ENCODE peak calls at places on chromosomes 12 and 14, in four cellular contexts. Y is HepG2, W is GM12878, I is K562. F is an unnamed sample.

GRCh38 chr12:12715459-12716150 is 1.6 kb upstream of the CDKN1B start:
- DNase-seq in I (no peak), W (no peak), Y (no peak), F (peak; percentile 12)

GRCh38 chr12:132386926-132387497 is 57.6 kb upstream of the GALNT9 start:
- DNase-seq in I (no peak), W (no peak), Y (no peak), F (no peak)

GRCh38 chr12:112450725-112451124 is 32.0 kb downstream of the PTPN11 start:
- DNase-seq in Y (no peak), W (no peak), I (no peak), F (no peak)

GRCh38 chr14:101024686-101025085 is 121.2 kb upstream of the RTL1 start:
- DNase-seq in Y (no peak), W (no peak), I (no peak), F (no peak)

GRCh38 chr12:107042801-107043200 is 50.5 kb downstream of the CRY1 start:
- DNase-seq in W (no peak), Y (no peak), I (no peak), F (no peak)

GRCh38 chr14:75783184-75783583 is 122.1 kb downstream of the TTLL5 start:
- DNase-seq in Y (no peak), I (no peak), W (no peak), F (no peak)

GRCh38 chr12:118922405-118922804 is 58.9 kb upstream of the SRRM4 start:
- DNase-seq in Y (no peak), I (no peak), W (no peak), F (no peak)

GRCh38 chr12:52203126-52203921 is 11.5 kb upstream of the KRT80 start:
- DNase-seq in Y (peak; percentile 63), I (no peak), W (no peak), F (peak; percentile 96)

GRCh38 chr12:69000069-69000468 is 67.1 kb upstream of the CPM start:
- DNase-seq in I (no peak), W (no peak), Y (no peak), F (no peak)

GRCh38 chr12:48586361-48586760 is 16.5 kb upstream of the LALBA start:
- DNase-seq in Y (no peak), W (no peak), I (no peak), F (no peak)

GRCh38 chr14:69580009-69580577 is 5.4 kb upstream of the CCDC177 start:
- DNase-seq in W (no peak), Y (peak; percentile 95), I (peak; percentile 61), F (peak; percentile 71)

GRCh38 chr12:72747460-72747859 is 475.3 kb downstream of the TRHDE start:
- DNase-seq in Y (no peak), W (no peak), I (no peak), F (no peak)

GRCh38 chr14:73180385-73180805 is 44.1 kb downstream of the PSEN1 start:
- DNase-seq in I (no peak), Y (peak; percentile 27), W (no peak), F (peak; percentile 42)

GRCh38 chr12:31118831-31119530 is 45.3 kb downstream of the DDX11 start:
- DNase-seq in Y (no peak), I (peak; percentile 61), W (no peak), F (peak; percentile 49)

GRCh38 chr12:38316391-38317129 is at the start of gene ALG10B:
- DNase-seq in I (peak; percentile 77), Y (peak; percentile 92), W (peak; percentile 84), F (peak; percentile 98)

GRCh38 chr12:24778486-24779304 is 170.2 kb downstream of the BCAT1 start:
- DNase-seq in I (peak; percentile 49), Y (peak; percentile 58), W (peak; percentile 8), F (peak; percentile 5)

GRCh38 chr12:121793501-121793835 is at the start of gene RHOF:
- DNase-seq in I (no peak), Y (no peak), W (no peak), F (no peak)

GRCh38 chr12:777550-778047 is 25.2 kb downstream of the WNK1 start:
- DNase-seq in Y (no peak), I (no peak), W (no peak), F (no peak)

GRCh38 chr12:778615-779014 is 26.2 kb downstream of the WNK1 start:
- DNase-seq in W (no peak), Y (no peak), I (no peak), F (no peak)

GRCh38 chr12:780750-781379 is 28.5 kb downstream of the WNK1 start:
- DNase-seq in I (no peak), Y (no peak), W (no peak), F (no peak)

GRCh38 chr12:774051-774614 is 21.8 kb downstream of the WNK1 start:
- DNase-seq in I (no peak), Y (no peak), W (no peak), F (no peak)

DNA sequence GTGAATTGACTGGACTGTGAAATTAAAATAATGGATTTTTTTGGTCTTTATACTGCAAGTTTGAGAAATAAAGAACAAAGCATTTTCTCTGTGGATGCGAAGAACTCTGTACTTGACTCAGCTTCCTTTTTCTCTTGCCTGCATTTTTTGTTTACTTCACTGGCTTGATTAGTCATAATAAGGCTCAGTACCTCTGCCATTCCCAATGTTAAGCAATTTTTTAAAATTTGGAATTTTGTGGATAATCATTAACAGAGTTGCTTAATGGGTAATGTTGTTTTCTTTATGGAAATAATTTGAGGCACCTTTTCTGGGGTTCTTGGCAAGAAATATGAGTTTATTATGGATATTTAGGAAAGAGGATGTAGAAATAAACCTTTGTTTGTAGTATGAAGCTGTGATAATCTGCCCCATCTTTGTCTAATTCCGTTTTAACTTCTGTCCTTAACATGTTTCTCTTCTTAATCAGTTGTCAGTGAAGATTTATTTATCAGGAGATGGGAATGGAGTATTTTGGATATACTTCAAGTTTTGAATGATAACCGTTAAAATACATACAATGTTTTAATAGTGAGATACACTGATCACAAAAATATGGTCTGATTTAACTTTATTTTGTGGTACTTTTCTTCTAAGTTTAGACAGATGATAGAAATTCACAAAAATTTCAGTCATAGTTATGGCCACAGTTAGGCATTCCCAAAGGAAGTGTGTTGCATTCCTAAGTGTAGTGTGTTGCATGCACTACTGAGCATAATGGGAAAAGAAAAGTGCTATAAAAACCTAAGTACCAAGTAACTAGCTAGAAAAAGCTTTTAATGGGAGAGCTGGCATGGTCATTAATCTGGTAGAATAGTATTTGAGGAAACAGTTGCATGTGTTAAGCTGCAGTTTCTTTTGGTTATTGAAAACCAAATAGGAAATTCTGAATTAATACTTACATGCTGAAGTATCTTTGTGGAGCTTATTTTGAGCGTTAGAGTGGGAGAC is 27.7 kb downstream of the WNK1 start:
- DNase-seq in Y (peak; percentile 41), I (no peak), W (no peak), F (peak; percentile 39)
- TF ChIP-seq HDAC2 in Y (no peak), I (no peak), W (no peak), F (no peak)

GRCh38 chr12:86634706-86635410 is 378.7 kb upstream of the MGAT4C start:
- DNase-seq in I (no peak), W (no peak), Y (no peak), F (peak; percentile 40)
- TF ChIP-seq CHD4 in I (no peak), W (no peak), Y (no peak), F (no peak)

GRCh38 chr14:89256273-89256672 is 160.8 kb downstream of the FOXN3 start:
- DNase-seq in W (no peak), Y (no peak), I (no peak), F (no peak)

GRCh38 chr14:89258728-89259273 is 158.2 kb downstream of the FOXN3 start:
- DNase-seq in W (no peak), I (no peak), Y (no peak), F (no peak)

GRCh38 chr14:89255012-89255411 is 162.0 kb downstream of the FOXN3 start:
- DNase-seq in I (no peak), Y (no peak), W (no peak), F (no peak)

GRCh38 chr14:89255852-89256251 is 161.2 kb downstream of the FOXN3 start:
- DNase-seq in W (no peak), I (no peak), Y (no peak), F (no peak)

DNA sequence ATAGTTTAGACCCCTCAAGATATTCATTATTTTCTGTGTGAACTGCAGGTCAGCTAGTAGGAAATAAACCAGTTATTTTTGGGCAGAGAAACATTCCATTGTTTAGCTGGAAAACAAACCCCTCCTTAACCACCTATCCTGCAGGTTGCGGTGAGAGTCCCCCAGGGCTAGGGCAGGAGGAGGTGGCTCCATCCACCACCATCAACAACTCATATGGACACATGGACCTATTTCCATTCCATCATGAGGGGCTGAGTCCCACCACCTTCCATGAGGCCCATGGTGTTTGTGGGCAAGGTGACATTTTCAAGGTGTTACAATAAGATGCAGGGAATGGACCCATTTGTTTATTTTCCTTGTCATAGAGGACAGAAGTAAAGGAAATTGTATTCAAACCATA is 160.1 kb downstream of the FOXN3 start:
- DNase-seq in I (no peak), W (no peak), Y (no peak), F (no peak)
- TF ChIP-seq HDAC2 in I (no peak), W (no peak), Y (no peak), F (no peak)

GRCh38 chr14:35366521-35366976 is 38.0 kb downstream of the NFKBIA start:
- DNase-seq in W (no peak), Y (no peak), I (no peak), F (no peak)

GRCh38 chr14:35367056-35367372 is 37.5 kb downstream of the NFKBIA start:
- DNase-seq in W (no peak), Y (no peak), I (no peak), F (no peak)

GRCh38 chr14:35362911-35363374 is 41.6 kb downstream of the NFKBIA start:
- DNase-seq in W (no peak), Y (no peak), I (no peak), F (no peak)

GRCh38 chr14:35366048-35366428 is 38.5 kb downstream of the NFKBIA start:
- DNase-seq in W (no peak), I (no peak), Y (no peak), F (no peak)

DNA sequence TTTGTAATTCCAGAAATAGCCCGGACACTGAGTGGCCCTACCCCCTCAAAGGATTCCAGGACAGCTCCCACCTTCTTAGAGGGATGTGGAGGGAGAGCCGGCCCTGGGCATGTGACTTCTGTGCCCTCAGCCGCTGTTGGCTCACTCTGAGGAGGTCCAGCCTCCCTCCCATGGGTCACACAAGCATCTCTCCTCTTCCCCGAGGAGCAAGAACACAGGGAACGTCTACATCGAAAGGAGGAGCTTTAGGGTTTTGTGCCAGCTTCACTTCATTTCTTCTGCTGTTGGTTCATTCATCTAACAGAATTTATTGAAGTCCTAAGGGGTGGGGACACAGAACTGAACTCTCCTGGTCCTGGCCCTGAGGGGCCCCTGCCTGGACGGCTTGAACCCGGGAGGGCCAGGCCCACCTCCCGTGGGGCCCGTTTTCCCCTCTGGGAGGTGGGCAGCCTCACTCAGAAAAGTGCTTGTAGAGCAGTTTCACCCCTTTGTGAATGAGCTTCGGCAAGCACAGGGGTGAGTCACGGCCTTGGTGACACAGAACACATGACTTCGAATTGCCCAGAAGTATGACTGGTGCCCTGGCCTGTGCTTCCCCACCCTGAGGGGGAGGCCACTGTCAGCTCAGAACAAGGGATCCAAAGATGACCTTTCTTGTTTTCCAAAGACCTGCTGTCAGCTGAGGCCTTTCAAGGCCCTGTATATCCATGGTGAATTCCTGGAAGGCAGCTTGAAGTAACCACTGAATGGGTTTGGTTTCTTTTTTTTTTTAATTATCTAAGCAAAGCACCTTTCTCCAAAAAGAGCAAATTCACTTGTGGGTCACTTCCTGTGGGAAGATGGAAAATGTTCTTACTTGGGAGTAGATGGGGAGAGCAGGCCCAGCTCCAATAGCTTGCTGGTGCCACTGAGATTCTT is 39.2 kb downstream of the NFKBIA start:
- DNase-seq in I (peak; percentile 71), W (no peak), Y (peak; percentile 98), F (peak; percentile 75)
- TF ChIP-seq CHD4 in I (no peak), W (no peak), Y (no peak), F (no peak)

F was measured in A549.